ENCODE peak calls at places on chromosomes 4 and X, in ten cellular contexts. One of them, this sample, is unnamed.

GRCh38 chrX:44228621-44229020 is 114.9 kb downstream of the EFHC2 start:
- DNase-seq in GM10248: peak
- DNase-seq in GM06990: no peak
- DNase-seq in mesothelial cell of epicardium: no peak
- DNase-seq in colonic mucosa: no peak
- DNase-seq in GM20000: peak
- DNase-seq in lung: no peak
- DNase-seq in ascending aorta: no peak
- DNase-seq in fibroblast of pulmonary artery: no peak
- DNase-seq in SK-N-SH: no peak
- DNase-seq in this sample: peak

GRCh38 chr4:39950861-39951481 is 26.7 kb downstream of the PDS5A start:
- DNase-seq in GM10248: no peak
- DNase-seq in GM06990: no peak
- DNase-seq in mesothelial cell of epicardium: no peak
- DNase-seq in colonic mucosa: no peak
- DNase-seq in GM20000: no peak
- DNase-seq in lung: no peak
- DNase-seq in ascending aorta: no peak
- DNase-seq in fibroblast of pulmonary artery: no peak
- DNase-seq in SK-N-SH: peak
- DNase-seq in this sample: no peak

GRCh38 chrX:45714864-45715263 is 514.2 kb upstream of the DIPK2B start:
- DNase-seq in GM10248: no peak
- DNase-seq in GM06990: peak
- DNase-seq in mesothelial cell of epicardium: no peak
- DNase-seq in colonic mucosa: peak
- DNase-seq in GM20000: peak
- DNase-seq in lung: no peak
- DNase-seq in ascending aorta: peak
- DNase-seq in fibroblast of pulmonary artery: peak
- DNase-seq in SK-N-SH: no peak
- DNase-seq in this sample: peak

GRCh38 chrX:38638952-38639529 is 77.7 kb downstream of the TSPAN7 start:
- DNase-seq in GM10248: no peak
- DNase-seq in GM06990: no peak
- DNase-seq in mesothelial cell of epicardium: no peak
- DNase-seq in colonic mucosa: no peak
- DNase-seq in GM20000: no peak
- DNase-seq in lung: no peak
- DNase-seq in ascending aorta: no peak
- DNase-seq in fibroblast of pulmonary artery: no peak
- DNase-seq in SK-N-SH: no peak
- DNase-seq in this sample: no peak

GRCh38 chr4:78058591-78059523 is 1.7 kb downstream of the FRAS1 start:
- DNase-seq in GM10248: peak
- DNase-seq in GM06990: peak
- DNase-seq in mesothelial cell of epicardium: peak
- DNase-seq in colonic mucosa: peak
- DNase-seq in GM20000: peak
- DNase-seq in lung: peak
- DNase-seq in ascending aorta: no peak
- DNase-seq in fibroblast of pulmonary artery: peak
- DNase-seq in SK-N-SH: peak
- DNase-seq in this sample: no peak

GRCh38 chr4:89290727-89291126 is 16.9 kb downstream of the GPRIN3 start:
- DNase-seq in GM10248: no peak
- DNase-seq in GM06990: no peak
- DNase-seq in mesothelial cell of epicardium: no peak
- DNase-seq in colonic mucosa: no peak
- DNase-seq in GM20000: no peak
- DNase-seq in lung: no peak
- DNase-seq in ascending aorta: no peak
- DNase-seq in fibroblast of pulmonary artery: no peak
- DNase-seq in SK-N-SH: no peak
- DNase-seq in this sample: no peak

GRCh38 chr4:68342139-68342538 is 7.8 kb downstream of the YTHDC1 start:
- DNase-seq in GM10248: no peak
- DNase-seq in GM06990: no peak
- DNase-seq in mesothelial cell of epicardium: no peak
- DNase-seq in colonic mucosa: no peak
- DNase-seq in GM20000: no peak
- DNase-seq in lung: no peak
- DNase-seq in ascending aorta: no peak
- DNase-seq in fibroblast of pulmonary artery: peak
- DNase-seq in SK-N-SH: no peak
- DNase-seq in this sample: no peak

GRCh38 chr4:94112644-94113043 is 95.0 kb upstream of the SMARCAD1 start:
- DNase-seq in GM10248: no peak
- DNase-seq in GM06990: no peak
- DNase-seq in mesothelial cell of epicardium: no peak
- DNase-seq in colonic mucosa: no peak
- DNase-seq in GM20000: no peak
- DNase-seq in lung: no peak
- DNase-seq in ascending aorta: no peak
- DNase-seq in fibroblast of pulmonary artery: no peak
- DNase-seq in SK-N-SH: no peak
- DNase-seq in this sample: no peak

GRCh38 chrX:109475174-109475891 is 6.6 kb downstream of the GUCY2F start:
- DNase-seq in GM10248: no peak
- DNase-seq in GM06990: peak
- DNase-seq in mesothelial cell of epicardium: peak
- DNase-seq in colonic mucosa: peak
- DNase-seq in GM20000: peak
- DNase-seq in lung: peak
- DNase-seq in ascending aorta: no peak
- DNase-seq in fibroblast of pulmonary artery: peak
- DNase-seq in SK-N-SH: peak
- DNase-seq in this sample: peak

GRCh38 chr4:4327652-4328121 is 37.6 kb downstream of the ZBTB49 start:
- DNase-seq in GM10248: peak
- DNase-seq in GM06990: no peak
- DNase-seq in mesothelial cell of epicardium: no peak
- DNase-seq in colonic mucosa: no peak
- DNase-seq in GM20000: peak
- DNase-seq in lung: no peak
- DNase-seq in ascending aorta: peak
- DNase-seq in fibroblast of pulmonary artery: peak
- DNase-seq in SK-N-SH: peak
- DNase-seq in this sample: peak

GRCh38 chr4:4853371-4853823 is 6.1 kb upstream of the MSX1 start:
- DNase-seq in GM10248: no peak
- DNase-seq in GM06990: no peak
- DNase-seq in mesothelial cell of epicardium: no peak
- DNase-seq in colonic mucosa: no peak
- DNase-seq in GM20000: peak
- DNase-seq in lung: no peak
- DNase-seq in ascending aorta: no peak
- DNase-seq in fibroblast of pulmonary artery: no peak
- DNase-seq in SK-N-SH: peak
- DNase-seq in this sample: no peak

DNA sequence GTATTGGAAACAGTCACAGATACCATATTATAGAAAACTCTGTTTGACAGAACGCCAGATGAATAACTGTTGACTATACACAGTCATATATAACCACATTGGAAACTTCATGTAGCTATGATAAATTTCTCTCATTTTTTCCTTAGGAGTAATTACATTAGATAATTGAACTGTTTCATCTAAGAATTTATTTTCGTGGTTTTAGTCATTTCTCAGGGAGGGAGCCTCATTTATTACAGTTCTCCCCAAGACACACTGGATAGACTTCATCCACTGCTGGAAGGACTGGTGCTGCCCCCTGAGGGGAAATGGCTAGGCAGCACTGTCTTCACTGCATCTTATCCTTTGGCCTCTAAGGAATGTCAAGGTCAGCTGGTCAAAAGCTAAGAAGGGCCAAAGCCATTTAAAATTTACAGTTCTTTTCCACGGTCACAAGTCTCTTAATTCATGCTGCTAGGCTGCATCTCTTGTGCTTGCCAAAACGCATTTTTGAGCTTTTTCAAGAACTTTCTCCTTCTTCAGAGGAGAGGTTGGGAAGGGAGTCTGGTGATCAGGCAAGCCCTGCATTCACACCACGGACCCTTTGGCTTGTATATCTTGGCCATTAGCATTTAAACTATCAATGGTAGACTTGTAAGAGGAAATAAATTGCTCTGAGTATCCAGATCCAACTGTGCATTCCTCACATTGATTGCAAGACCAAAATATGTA is 145.1 kb downstream of the CBR4 start:
- DNase-seq in GM10248: no peak
- DNase-seq in GM06990: no peak
- DNase-seq in mesothelial cell of epicardium: no peak
- DNase-seq in colonic mucosa: no peak
- DNase-seq in GM20000: no peak
- DNase-seq in lung: no peak
- DNase-seq in ascending aorta: no peak
- DNase-seq in fibroblast of pulmonary artery: peak
- DNase-seq in SK-N-SH: no peak
- DNase-seq in this sample: no peak
- TF ChIP-seq CTCF in GM10248: no peak
- TF ChIP-seq CTCF in GM06990: peak
- TF ChIP-seq CTCF in mesothelial cell of epicardium: no peak
- TF ChIP-seq CTCF in colonic mucosa: no peak
- TF ChIP-seq CTCF in GM20000: no peak
- TF ChIP-seq CTCF in lung: no peak
- TF ChIP-seq CTCF in ascending aorta: peak
- TF ChIP-seq CTCF in fibroblast of pulmonary artery: peak
- TF ChIP-seq CTCF in SK-N-SH: peak
- TF ChIP-seq CTCF in this sample: no peak

GRCh38 chr4:55181606-55182005 is 56.2 kb upstream of the KDR start:
- DNase-seq in GM10248: no peak
- DNase-seq in GM06990: no peak
- DNase-seq in mesothelial cell of epicardium: no peak
- DNase-seq in colonic mucosa: no peak
- DNase-seq in GM20000: no peak
- DNase-seq in lung: no peak
- DNase-seq in ascending aorta: no peak
- DNase-seq in fibroblast of pulmonary artery: peak
- DNase-seq in SK-N-SH: no peak
- DNase-seq in this sample: no peak

GRCh38 chr4:55177461-55177860 is 52.1 kb upstream of the KDR start:
- DNase-seq in GM10248: no peak
- DNase-seq in GM06990: no peak
- DNase-seq in mesothelial cell of epicardium: no peak
- DNase-seq in colonic mucosa: no peak
- DNase-seq in GM20000: no peak
- DNase-seq in lung: no peak
- DNase-seq in ascending aorta: no peak
- DNase-seq in fibroblast of pulmonary artery: no peak
- DNase-seq in SK-N-SH: no peak
- DNase-seq in this sample: no peak

GRCh38 chr4:55183926-55184599 is 58.7 kb upstream of the KDR start:
- DNase-seq in GM10248: no peak
- DNase-seq in GM06990: no peak
- DNase-seq in mesothelial cell of epicardium: no peak
- DNase-seq in colonic mucosa: no peak
- DNase-seq in GM20000: no peak
- DNase-seq in lung: no peak
- DNase-seq in ascending aorta: no peak
- DNase-seq in fibroblast of pulmonary artery: peak
- DNase-seq in SK-N-SH: no peak
- DNase-seq in this sample: no peak

GRCh38 chr4:55178226-55179005 is 53.0 kb upstream of the KDR start:
- DNase-seq in GM10248: no peak
- DNase-seq in GM06990: no peak
- DNase-seq in mesothelial cell of epicardium: no peak
- DNase-seq in colonic mucosa: peak
- DNase-seq in GM20000: no peak
- DNase-seq in lung: no peak
- DNase-seq in ascending aorta: no peak
- DNase-seq in fibroblast of pulmonary artery: peak
- DNase-seq in SK-N-SH: no peak
- DNase-seq in this sample: no peak

GRCh38 chr4:55180980-55181379 is 55.6 kb upstream of the KDR start:
- DNase-seq in GM10248: no peak
- DNase-seq in GM06990: no peak
- DNase-seq in mesothelial cell of epicardium: no peak
- DNase-seq in colonic mucosa: no peak
- DNase-seq in GM20000: no peak
- DNase-seq in lung: no peak
- DNase-seq in ascending aorta: no peak
- DNase-seq in fibroblast of pulmonary artery: no peak
- DNase-seq in SK-N-SH: no peak
- DNase-seq in this sample: no peak
- TF ChIP-seq CTCF in GM10248: no peak
- TF ChIP-seq CTCF in GM06990: no peak
- TF ChIP-seq CTCF in mesothelial cell of epicardium: no peak
- TF ChIP-seq CTCF in colonic mucosa: no peak
- TF ChIP-seq CTCF in GM20000: no peak
- TF ChIP-seq CTCF in lung: no peak
- TF ChIP-seq CTCF in ascending aorta: no peak
- TF ChIP-seq CTCF in fibroblast of pulmonary artery: no peak
- TF ChIP-seq CTCF in SK-N-SH: no peak
- TF ChIP-seq CTCF in this sample: no peak

GRCh38 chrX:139203681-139204575 is 326.6 kb upstream of the F9 start:
- DNase-seq in GM10248: peak
- DNase-seq in GM06990: no peak
- DNase-seq in mesothelial cell of epicardium: peak
- DNase-seq in colonic mucosa: no peak
- DNase-seq in GM20000: peak
- DNase-seq in lung: no peak
- DNase-seq in ascending aorta: no peak
- DNase-seq in fibroblast of pulmonary artery: no peak
- DNase-seq in SK-N-SH: peak
- DNase-seq in this sample: no peak
- TF ChIP-seq CTCF in GM10248: no peak
- TF ChIP-seq CTCF in GM06990: no peak
- TF ChIP-seq CTCF in mesothelial cell of epicardium: no peak
- TF ChIP-seq CTCF in colonic mucosa: no peak
- TF ChIP-seq CTCF in GM20000: no peak
- TF ChIP-seq CTCF in lung: no peak
- TF ChIP-seq CTCF in ascending aorta: no peak
- TF ChIP-seq CTCF in fibroblast of pulmonary artery: no peak
- TF ChIP-seq CTCF in SK-N-SH: no peak
- TF ChIP-seq CTCF in this sample: no peak

DNA sequence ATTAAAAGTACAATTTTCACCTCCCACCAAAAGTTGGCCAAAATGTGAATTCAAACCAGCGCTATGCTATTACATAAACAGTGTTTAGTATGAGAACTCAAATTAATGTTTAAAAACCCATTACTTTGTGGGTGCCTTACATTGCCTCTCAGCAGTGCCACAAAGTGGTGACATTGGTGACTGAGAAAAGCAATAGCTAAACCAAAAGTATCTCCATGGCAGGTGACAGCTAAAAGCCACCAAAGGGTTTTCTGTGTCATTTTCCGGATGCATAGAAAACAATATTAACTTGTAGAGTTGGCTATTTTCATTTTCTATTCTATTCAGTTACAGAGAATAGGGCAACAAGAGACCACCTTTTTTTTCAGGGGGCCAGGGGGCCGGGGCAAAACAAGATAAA is 261.2 kb downstream of the MAPK10 start:
- DNase-seq in GM10248: no peak
- DNase-seq in GM06990: no peak
- DNase-seq in mesothelial cell of epicardium: no peak
- DNase-seq in colonic mucosa: no peak
- DNase-seq in GM20000: no peak
- DNase-seq in lung: no peak
- DNase-seq in ascending aorta: no peak
- DNase-seq in fibroblast of pulmonary artery: no peak
- DNase-seq in SK-N-SH: no peak
- DNase-seq in this sample: no peak
- TF ChIP-seq CTCF in GM10248: no peak
- TF ChIP-seq CTCF in GM06990: no peak
- TF ChIP-seq CTCF in mesothelial cell of epicardium: no peak
- TF ChIP-seq CTCF in colonic mucosa: no peak
- TF ChIP-seq CTCF in GM20000: no peak
- TF ChIP-seq CTCF in lung: no peak
- TF ChIP-seq CTCF in ascending aorta: no peak
- TF ChIP-seq CTCF in fibroblast of pulmonary artery: no peak
- TF ChIP-seq CTCF in SK-N-SH: no peak
- TF ChIP-seq CTCF in this sample: no peak

GRCh38 chr4:64538219-64538618 is 129.0 kb upstream of the TECRL start:
- DNase-seq in GM10248: no peak
- DNase-seq in GM06990: no peak
- DNase-seq in mesothelial cell of epicardium: no peak
- DNase-seq in colonic mucosa: no peak
- DNase-seq in GM20000: no peak
- DNase-seq in lung: no peak
- DNase-seq in ascending aorta: no peak
- DNase-seq in fibroblast of pulmonary artery: no peak
- DNase-seq in SK-N-SH: no peak
- DNase-seq in this sample: peak
- TF ChIP-seq CTCF in GM10248: no peak
- TF ChIP-seq CTCF in GM06990: no peak
- TF ChIP-seq CTCF in mesothelial cell of epicardium: no peak
- TF ChIP-seq CTCF in colonic mucosa: no peak
- TF ChIP-seq CTCF in GM20000: no peak
- TF ChIP-seq CTCF in lung: no peak
- TF ChIP-seq CTCF in ascending aorta: no peak
- TF ChIP-seq CTCF in fibroblast of pulmonary artery: peak
- TF ChIP-seq CTCF in SK-N-SH: peak
- TF ChIP-seq CTCF in this sample: peak

This sample was measured in NB4.